ENCODE peak calls at places on chromosomes 12 and 14, in seven cellular contexts. O, A, T, H, S, L and G are unnamed samples.

GRCh38 chr14:74642011-74642410 is 30.0 kb upstream of the LTBP2 start:
- DNase-seq in O (no peak), S (no peak), L (no peak), H (no peak), A (no peak), T (no peak), G (no peak)

GRCh38 chr12:10364839-10365681 is 24.8 kb downstream of the KLRK1 start:
- DNase-seq in A (peak), S (peak), L (peak), H (peak), O (peak), T (peak), G (no peak)

GRCh38 chr12:47249082-47249481 is 169.3 kb upstream of the AMIGO2 start:
- DNase-seq in H (no peak), A (no peak), O (peak), L (no peak), S (no peak), T (no peak), G (no peak)

GRCh38 chr12:120117961-120118709 is 1.6 kb upstream of the RAB35 start:
- DNase-seq in O (peak), T (no peak), L (peak), H (no peak), A (peak), S (no peak), G (no peak)

GRCh38 chr12:92506460-92506859 is 196.3 kb upstream of the PLEKHG7 start:
- DNase-seq in T (no peak), L (no peak), O (no peak), H (no peak), A (no peak), S (no peak), G (no peak)

GRCh38 chr12:30013051-30013450 is 229.3 kb upstream of the TMTC1 start:
- DNase-seq in O (no peak), S (no peak), A (no peak), T (no peak), L (no peak), H (no peak), G (no peak)

GRCh38 chr12:89239534-89239933 is 112.8 kb downstream of the DUSP6 start:
- DNase-seq in O (no peak), T (no peak), H (no peak), A (no peak), L (no peak), S (no peak), G (no peak)

GRCh38 chr12:52203126-52203921 is 11.5 kb upstream of the KRT80 start:
- DNase-seq in T (peak), H (peak), O (peak), L (peak), S (no peak), A (peak), G (no peak)

GRCh38 chr12:49893753-49894752 is 9.6 kb downstream of the FAIM2 start:
- DNase-seq in L (no peak), A (peak), O (peak), H (no peak), S (no peak), T (no peak), G (no peak)

GRCh38 chr12:32273063-32273521 is 126.3 kb upstream of the FGD4 start:
- DNase-seq in T (no peak), A (no peak), O (no peak), L (no peak), S (no peak), H (no peak), G (no peak)

GRCh38 chr12:128969480-128970055 is 116.3 kb downstream of the GLT1D1 start:
- DNase-seq in L (no peak), S (no peak), T (no peak), A (peak), H (peak), O (no peak), G (no peak)

GRCh38 chr12:131282292-131283080 is 328.8 kb downstream of the ADGRD1 start:
- DNase-seq in O (no peak), H (no peak), L (no peak), A (no peak), S (peak), T (peak), G (no peak)

GRCh38 chr12:89999699-90000505 is 291.3 kb upstream of the ATP2B1 start:
- DNase-seq in A (no peak), S (no peak), O (no peak), L (no peak), H (no peak), T (no peak), G (no peak)

GRCh38 chr14:103518416-103519042 is 4.1 kb downstream of the CKB start:
- DNase-seq in O (peak), S (peak), L (peak), A (peak), H (peak), T (peak), G (peak)

GRCh38 chr14:71745072-71745471 is 187.2 kb upstream of the RGS6 start:
- DNase-seq in L (no peak), S (no peak), T (no peak), A (no peak), O (no peak), H (no peak), G (peak)

GRCh38 chr12:57657744-57658143 is 24.7 kb upstream of the B4GALNT1 start:
- DNase-seq in S (no peak), H (peak), L (no peak), T (no peak), A (no peak), O (peak), G (no peak)

GRCh38 chr12:19144985-19145384 is 15.5 kb downstream of the PLEKHA5 start:
- DNase-seq in L (peak), T (no peak), O (no peak), A (no peak), H (no peak), S (no peak), G (no peak)

GRCh38 chr14:38616959-38617358 is 361.1 kb upstream of the CLEC14A start:
- DNase-seq in T (no peak), A (no peak), H (no peak), O (no peak), L (no peak), S (no peak), G (no peak)

GRCh38 chr12:14946856-14947255 is 8.5 kb upstream of the ERP27 start:
- DNase-seq in H (no peak), S (no peak), T (no peak), A (peak), O (no peak), L (no peak), G (no peak)

GRCh38 chr12:77916276-77916675 is 85.6 kb downstream of the NAV3 start:
- DNase-seq in H (no peak), L (no peak), S (no peak), A (no peak), T (no peak), O (peak), G (no peak)

GRCh38 chr12:55619352-55620138 is 17.1 kb upstream of the OR10P1 start:
- DNase-seq in A (peak), O (peak), H (no peak), S (no peak), T (peak), L (peak), G (no peak)

GRCh38 chr14:78835909-78836308 is 665.7 kb downstream of the NRXN3 start:
- DNase-seq in A (no peak), H (no peak), S (no peak), O (no peak), T (no peak), L (no peak), G (no peak)

GRCh38 chr14:72839351-72839750 is 54.5 kb downstream of the DPF3 start:
- DNase-seq in H (no peak), L (no peak), A (no peak), T (no peak), O (no peak), S (no peak), G (no peak)

GRCh38 chr14:92480856-92481255 is 32.7 kb upstream of the RIN3 start:
- DNase-seq in T (no peak), S (no peak), L (no peak), A (no peak), H (no peak), O (no peak), G (no peak)

GRCh38 chr12:132413931-132414588 is 75.9 kb upstream of the FBRSL1 start:
- DNase-seq in T (no peak), L (no peak), O (no peak), S (no peak), A (no peak), H (no peak), G (no peak)

GRCh38 chr12:58592817-58593216 is 327.5 kb downstream of the LRIG3 start:
- DNase-seq in O (no peak), A (no peak), T (no peak), L (no peak), H (no peak), S (peak), G (no peak)

GRCh38 chr12:29750928-29751220 is 32.9 kb downstream of the TMTC1 start:
- DNase-seq in A (no peak), O (no peak), L (no peak), S (no peak), T (no peak), H (no peak), G (no peak)

GRCh38 chr14:32763673-32764072 is 175.0 kb upstream of the NPAS3 start:
- DNase-seq in A (no peak), H (no peak), L (no peak), O (no peak), S (no peak), T (no peak), G (no peak)

GRCh38 chr14:32762886-32763285 is 175.8 kb upstream of the NPAS3 start:
- DNase-seq in T (no peak), S (no peak), O (no peak), L (no peak), H (no peak), A (no peak), G (no peak)

GRCh38 chr14:32761381-32761968 is 177.2 kb upstream of the NPAS3 start:
- DNase-seq in H (no peak), L (no peak), T (no peak), A (no peak), S (no peak), O (no peak), G (no peak)

DNA sequence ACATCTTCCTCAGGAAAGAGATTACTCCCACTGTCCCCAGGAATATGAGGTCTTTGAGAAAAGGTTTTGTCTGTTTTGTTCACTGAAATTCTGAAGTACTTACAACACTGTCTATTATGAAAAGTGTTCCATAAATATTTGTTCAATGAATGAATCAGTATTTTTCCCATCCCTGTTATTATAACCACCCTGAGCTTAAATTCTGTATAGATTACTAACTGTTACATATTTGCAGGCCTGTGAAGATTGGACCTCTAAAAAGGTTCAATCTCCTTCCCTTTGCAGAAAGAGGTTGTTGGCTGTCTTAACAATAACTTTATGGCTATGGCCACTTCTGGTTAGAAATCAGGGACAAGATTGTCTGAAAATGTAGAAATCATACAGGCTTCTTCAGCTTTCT is 174.5 kb upstream of the NPAS3 start:
- DNase-seq in O (no peak), S (no peak), A (no peak), L (no peak), H (no peak), T (no peak), G (no peak)
- H3K27ac ChIP-seq in O (no peak), S (no peak), A (no peak), L (no peak), H (no peak), T (no peak), G (no peak)

GRCh38 chr14:20350860-20351259 is 7.4 kb downstream of the PARP2 start:
- DNase-seq in T (no peak), O (no peak), H (no peak), S (no peak), A (no peak), L (no peak), G (no peak)
- TF ChIP-seq CTCF in T (no peak), O (peak), H (no peak), S (no peak), A (no peak), L (no peak), G (no peak)

DNA sequence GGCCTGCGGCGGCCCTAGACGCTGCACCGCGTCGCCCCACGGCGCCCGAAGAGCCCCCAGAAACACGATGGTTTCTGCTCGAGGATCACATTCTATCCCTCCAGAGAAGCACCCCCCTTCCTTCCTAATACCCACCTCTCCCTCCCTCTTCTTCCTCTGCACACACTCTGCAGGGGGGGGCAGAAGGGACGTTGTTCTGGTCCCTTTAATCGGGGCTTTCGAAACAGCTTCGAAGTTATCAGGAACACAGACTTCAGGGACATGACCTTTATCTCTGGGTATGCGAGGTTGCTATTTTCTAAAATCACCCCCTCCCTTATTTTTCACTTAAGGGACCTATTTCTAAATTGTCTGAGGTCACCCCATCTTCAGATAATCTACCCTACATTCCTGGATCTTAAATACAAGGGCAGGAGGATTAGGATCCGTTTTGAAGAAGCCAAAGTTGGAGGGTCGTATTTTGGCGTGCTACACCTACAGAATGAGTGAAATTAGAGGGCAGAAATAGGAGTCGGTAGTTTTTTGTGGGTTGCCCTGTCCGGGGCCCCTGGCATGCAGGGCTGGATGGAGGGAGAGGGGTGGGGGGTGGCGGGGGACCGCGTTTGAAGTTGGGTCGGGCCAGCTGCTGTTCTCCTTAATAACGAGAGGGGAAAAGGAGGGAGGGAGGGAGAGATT is 449 bp upstream of the CCND2 start:
- DNase-seq in L (no peak), S (no peak), O (no peak), H (no peak), A (no peak), T (no peak), G (no peak)
- H3K27ac ChIP-seq in L (no peak), S (no peak), O (no peak), H (peak), A (no peak), T (peak), G (peak)

GRCh38 chr12:20946732-20947131 is 136.2 kb downstream of the SLCO1B3 start:
- DNase-seq in H (peak), L (peak), A (peak), O (no peak), S (no peak), T (peak), G (no peak)

DNA sequence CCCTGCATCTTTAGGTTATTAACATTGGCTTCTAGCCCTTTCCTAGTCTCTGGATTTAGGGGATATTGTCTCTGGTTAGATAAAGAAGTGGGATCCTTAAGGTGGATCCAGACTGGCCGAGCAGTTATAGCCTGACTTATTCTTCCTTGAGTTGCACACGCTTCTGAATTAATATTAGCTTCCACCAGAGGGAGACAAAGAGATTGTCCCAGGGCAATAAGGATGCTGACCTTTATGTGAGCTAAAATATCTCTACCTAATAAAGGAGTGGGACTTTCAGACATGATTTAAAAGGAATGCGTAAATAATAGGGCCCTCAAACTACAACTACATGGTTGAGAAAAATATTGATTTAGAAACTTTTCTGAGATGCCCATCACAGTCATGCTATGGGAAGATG is 139.7 kb downstream of the SLCO1B3 start:
- DNase-seq in O (peak), A (peak), S (no peak), T (no peak), H (no peak), L (peak), G (no peak)
- TF ChIP-seq CTCF in O (peak), A (no peak), S (no peak), T (peak), H (peak), L (peak), G (no peak)

DNA sequence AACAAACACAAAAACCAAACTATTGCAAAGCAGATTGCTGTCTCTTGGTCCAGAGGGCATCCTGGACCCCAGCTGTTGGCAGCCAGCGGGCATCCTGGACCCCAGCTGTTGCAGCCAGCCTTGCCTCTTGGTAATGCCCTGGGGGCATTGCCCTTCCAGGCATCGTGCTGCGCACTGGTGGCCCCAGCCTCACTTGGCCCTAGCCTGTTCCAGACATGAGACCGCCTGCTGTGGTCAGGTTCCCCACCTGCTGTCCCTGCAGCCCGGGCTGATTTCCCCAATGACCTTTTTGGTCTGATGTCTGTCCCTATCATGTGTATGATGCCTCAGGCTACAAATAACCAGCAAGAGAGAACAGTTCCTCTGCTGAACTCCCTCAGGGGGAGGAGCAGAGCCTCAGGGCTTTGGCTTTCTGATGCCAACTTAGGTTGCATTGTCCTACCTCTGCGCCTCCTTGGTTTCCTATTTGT is 20.8 kb downstream of the MLXIP start:
- DNase-seq in A (no peak), L (no peak), H (no peak), O (no peak), T (peak), S (no peak), G (no peak)
- H3K27ac ChIP-seq in A (peak), L (no peak), H (peak), O (peak), T (peak), S (peak), G (peak)

DNA sequence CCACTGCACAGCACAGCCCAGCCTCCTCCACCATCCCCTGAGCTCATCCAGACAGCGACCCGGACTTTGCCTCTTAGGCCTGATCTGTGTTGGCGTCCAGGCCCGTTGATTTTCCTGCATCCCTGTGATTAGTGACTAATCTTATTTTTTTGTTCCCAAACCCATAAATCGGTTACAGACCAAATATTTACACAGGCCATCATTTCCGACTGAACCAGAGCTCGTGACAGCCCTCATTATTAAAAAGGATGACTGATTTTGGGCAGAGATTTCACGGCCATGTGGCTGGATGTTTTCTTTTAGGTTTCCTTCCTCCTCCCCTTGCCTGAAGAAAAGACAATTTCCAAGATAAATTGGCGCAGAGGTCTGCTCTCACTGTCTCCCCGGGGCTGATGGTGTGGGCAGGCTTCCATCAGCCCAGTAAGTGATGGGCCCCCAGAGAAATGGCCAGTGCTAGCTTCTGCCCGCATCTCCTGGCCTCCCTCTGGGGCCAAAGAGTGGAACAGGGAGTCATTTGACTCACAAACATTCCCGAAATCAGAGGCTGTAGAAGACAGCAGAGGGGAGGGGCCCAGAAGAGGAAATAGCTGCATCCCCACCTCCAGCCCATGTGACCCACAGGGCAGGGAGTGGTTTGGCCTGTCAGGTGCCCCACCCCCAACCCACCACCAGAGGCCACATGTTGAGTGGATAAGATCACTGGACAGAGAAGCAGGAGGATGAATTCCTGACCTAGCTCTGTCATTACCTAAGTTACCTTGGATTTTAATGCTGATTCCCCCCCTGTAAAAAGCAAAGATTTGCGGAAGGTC is 283.5 kb downstream of the KSR2 start:
- DNase-seq in O (no peak), A (peak), T (peak), S (no peak), L (peak), H (peak), G (no peak)
- TF ChIP-seq CTCF in O (no peak), A (no peak), T (no peak), S (no peak), L (no peak), H (no peak), G (no peak)

DNA sequence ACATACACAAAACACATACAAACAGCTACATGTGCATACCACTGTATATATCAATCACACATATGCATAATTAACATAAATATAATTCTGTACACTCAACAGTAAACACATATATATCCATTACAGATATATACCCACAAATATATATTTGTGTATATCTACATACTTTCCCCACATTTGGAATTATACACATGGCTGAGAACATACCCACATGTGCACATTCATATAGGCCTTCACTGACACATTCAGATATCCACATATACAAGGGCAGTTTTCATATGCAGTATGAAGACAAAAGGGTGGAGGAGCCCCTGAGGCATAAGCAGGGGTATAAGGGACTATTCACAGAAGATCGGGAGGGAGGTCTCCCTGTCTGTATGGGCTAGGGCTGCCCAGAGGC is 5.8 kb downstream of the CDH24 start:
- DNase-seq in L (no peak), T (no peak), H (no peak), O (no peak), S (no peak), A (no peak), G (no peak)
- H3K27ac ChIP-seq in L (no peak), T (no peak), H (no peak), O (no peak), S (no peak), A (no peak), G (no peak)